ENCODE peak calls at places on chromosomes 16 and 17, in four cellular contexts. F, L, V and M are unnamed samples.

GRCh38 chr16:7221157-7221556 is 111.5 kb upstream of the RBFOX1 start:
- DNase-seq in F (no peak), L (no peak), V (no peak), M (no peak)

GRCh38 chr17:15432807-15433547 is 34.4 kb downstream of the CDRT4 start:
- DNase-seq in F (peak), L (no peak), V (no peak), M (no peak)

GRCh38 chr16:72455743-72456659 is 284.0 kb upstream of the PMFBP1 start:
- DNase-seq in V (peak), L (no peak), F (peak), M (no peak)

GRCh38 chr17:39235555-39236221 is 9.9 kb upstream of the STAC2 start:
- DNase-seq in F (peak), L (peak), V (peak), M (peak)

GRCh38 chr17:67020293-67020766 is 24.0 kb upstream of the CACNG1 start:
- DNase-seq in F (peak), V (peak), L (peak), M (no peak)

GRCh38 chr16:47927330-47927729 is 228.5 kb downstream of the ABCC12 start:
- DNase-seq in F (no peak), L (no peak), V (no peak), M (no peak)

GRCh38 chr16:56424404-56424765 is 960 bp downstream of the AMFR start:
- DNase-seq in F (no peak), V (no peak), L (no peak), M (no peak)

GRCh38 chr16:56534847-56535383 is 15.1 kb upstream of the BBS2 start:
- DNase-seq in V (no peak), F (no peak), L (no peak), M (no peak)

GRCh38 chr16:54630284-54630967 is 300.2 kb upstream of the IRX5 start:
- DNase-seq in V (no peak), F (no peak), L (no peak), M (no peak)

GRCh38 chr17:37824534-37825485 is 80.0 kb upstream of the HNF1B start:
- DNase-seq in V (no peak), L (no peak), F (peak), M (no peak)

GRCh38 chr16:49055824-49056545 is 225.7 kb downstream of the CBLN1 start:
- DNase-seq in V (no peak), F (no peak), L (no peak), M (peak)

GRCh38 chr17:38617074-38617860 is 11.5 kb upstream of the SRCIN1 start:
- DNase-seq in V (no peak), F (no peak), L (no peak), M (peak)

GRCh38 chr16:29910819-29911675 is 10.8 kb downstream of the ASPHD1 start:
- DNase-seq in V (peak), L (no peak), F (no peak), M (no peak)

GRCh38 chr16:28210979-28211505 is 723 bp downstream of the XPO6 start:
- DNase-seq in F (peak), V (peak), L (peak), M (peak)

GRCh38 chr17:40099627-40100418 is 566 bp downstream of the NR1D1 start:
- DNase-seq in F (no peak), V (no peak), L (no peak), M (no peak)

GRCh38 chr16:70656712-70657263 is 10.4 kb downstream of the IL34 start:
- DNase-seq in V (no peak), L (peak), F (peak), M (no peak)

GRCh38 chr16:72222503-72222902 is 50.5 kb upstream of the PMFBP1 start:
- DNase-seq in V (no peak), F (no peak), L (no peak), M (no peak)

GRCh38 chr16:52613508-52613907 is 66.6 kb upstream of the TOX3 start:
- DNase-seq in F (no peak), L (no peak), V (no peak), M (no peak)

GRCh38 chr16:5036228-5037156 is 2.8 kb upstream of the NAGPA start:
- DNase-seq in V (peak), L (no peak), F (peak), M (peak)

GRCh38 chr17:41065829-41066624 is at the start of gene KRTAP2-4:
- DNase-seq in F (peak), L (no peak), V (peak), M (no peak)

GRCh38 chr16:17468611-17469010 is 2.1 kb downstream of the XYLT1 start:
- DNase-seq in L (no peak), V (no peak), F (no peak), M (no peak)

GRCh38 chr17:39934324-39934723 is 6.8 kb downstream of the LRRC3C start:
- DNase-seq in V (no peak), L (no peak), F (peak), M (no peak)

GRCh38 chr16:1929105-1929504 is 10.9 kb upstream of the HS3ST6 start:
- DNase-seq in V (peak), L (peak), F (no peak), M (no peak)

DNA sequence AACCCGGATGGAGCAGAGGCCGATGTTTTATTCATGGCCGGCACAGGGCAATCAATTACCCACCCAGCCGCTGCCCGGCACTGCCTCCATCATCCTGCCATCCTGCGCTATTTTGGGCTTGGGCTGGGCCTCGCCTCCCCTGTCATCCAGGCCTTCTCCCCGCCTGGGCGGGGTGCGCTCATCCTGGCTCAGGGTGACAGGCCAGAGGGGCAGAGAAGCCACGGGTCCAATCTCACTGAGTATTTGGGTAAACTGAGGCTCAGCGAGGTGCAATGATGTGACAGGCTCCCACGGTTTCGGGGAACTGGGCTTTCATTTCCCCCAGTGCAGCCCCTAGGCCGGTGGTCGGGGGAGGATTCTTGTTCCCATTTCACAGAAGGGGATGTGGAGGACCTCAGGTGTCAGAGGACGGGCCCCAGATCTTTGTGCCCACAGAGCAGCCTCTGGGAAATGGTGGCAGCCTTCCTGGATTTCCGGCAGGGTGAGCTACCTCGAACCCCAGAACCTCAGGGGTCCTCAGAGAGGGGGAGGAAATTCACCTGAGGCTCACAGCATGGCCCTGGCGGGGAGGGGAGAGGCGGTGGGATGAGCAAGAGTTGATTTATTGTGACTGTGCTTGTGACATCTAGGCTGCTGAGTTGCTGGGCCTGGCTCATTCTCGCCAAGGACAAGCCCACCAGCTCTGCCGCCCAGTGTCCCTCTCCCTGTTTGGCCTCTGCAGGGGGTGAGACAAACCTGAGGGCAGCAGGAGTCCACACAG is 23.8 kb upstream of the KCNJ12 start:
- DNase-seq in L (no peak), F (no peak), V (no peak), M (no peak)
- TF ChIP-seq FOXJ3 in L (no peak), F (no peak), V (no peak), M (no peak)

GRCh38 chr17:74779948-74780400 is 3.8 kb upstream of the NAT9 start:
- DNase-seq in L (no peak), V (no peak), F (no peak), M (no peak)
- TF ChIP-seq USF2 in L (no peak), V (no peak), F (no peak), M (no peak)

DNA sequence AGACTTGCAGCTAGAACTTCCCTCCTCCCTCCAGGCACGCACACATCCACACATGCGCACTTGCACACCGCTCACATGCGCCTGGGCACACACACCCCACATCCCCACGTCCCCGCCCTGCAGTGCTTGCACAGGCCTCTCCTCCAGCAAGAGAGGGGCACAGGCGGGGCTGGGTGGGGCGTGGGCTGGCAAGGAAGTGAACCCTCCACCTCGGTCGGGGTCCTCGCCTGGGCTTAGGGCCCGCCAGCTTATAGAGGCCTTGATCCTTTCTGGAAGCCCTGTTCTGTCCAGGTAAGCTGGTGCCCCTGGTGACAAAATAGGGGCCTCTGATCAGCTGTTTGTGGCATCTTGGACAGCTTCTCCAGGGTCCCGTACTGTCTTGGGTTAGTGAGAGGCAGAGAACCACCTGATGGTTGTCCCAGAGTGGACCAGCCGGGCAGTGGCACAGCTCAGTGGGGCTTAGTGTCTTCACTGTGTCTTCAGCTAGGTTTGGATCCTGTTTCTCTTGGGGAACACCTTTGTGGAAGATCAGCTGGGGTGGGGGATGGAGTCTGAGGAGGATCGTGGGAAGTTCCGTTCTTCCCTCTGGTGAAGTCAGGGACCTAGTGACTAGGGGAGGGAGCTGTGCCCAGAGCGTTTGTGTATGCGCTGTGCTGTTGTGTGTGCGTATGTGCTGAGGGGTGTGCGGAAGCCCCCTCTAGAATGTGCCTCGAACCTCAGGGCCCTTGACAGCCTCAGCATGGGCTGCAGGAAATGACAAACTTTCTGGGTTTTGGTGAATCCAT is 12.1 kb downstream of the TBX4 start:
- DNase-seq in F (no peak), L (no peak), V (no peak), M (no peak)
- TF ChIP-seq FOXJ3 in F (no peak), L (no peak), V (no peak), M (no peak)

GRCh38 chr17:79742589-79742918 is 11.8 kb downstream of the ENPP7 start:
- DNase-seq in L (no peak), F (no peak), V (no peak), M (no peak)

GRCh38 chr17:79741401-79741750 is 10.6 kb downstream of the ENPP7 start:
- DNase-seq in L (no peak), V (no peak), F (no peak), M (no peak)

GRCh38 chr17:79741751-79742588 is 11.2 kb downstream of the ENPP7 start:
- DNase-seq in V (peak), F (peak), L (peak), M (peak)

GRCh38 chr17:79743614-79744013 is 12.9 kb downstream of the ENPP7 start:
- DNase-seq in L (no peak), V (no peak), F (no peak), M (no peak)

GRCh38 chr17:79742951-79743476 is 12.3 kb downstream of the ENPP7 start:
- DNase-seq in V (no peak), F (peak), L (peak), M (no peak)
- TF ChIP-seq USF2 in V (no peak), F (no peak), L (no peak), M (no peak)

DNA sequence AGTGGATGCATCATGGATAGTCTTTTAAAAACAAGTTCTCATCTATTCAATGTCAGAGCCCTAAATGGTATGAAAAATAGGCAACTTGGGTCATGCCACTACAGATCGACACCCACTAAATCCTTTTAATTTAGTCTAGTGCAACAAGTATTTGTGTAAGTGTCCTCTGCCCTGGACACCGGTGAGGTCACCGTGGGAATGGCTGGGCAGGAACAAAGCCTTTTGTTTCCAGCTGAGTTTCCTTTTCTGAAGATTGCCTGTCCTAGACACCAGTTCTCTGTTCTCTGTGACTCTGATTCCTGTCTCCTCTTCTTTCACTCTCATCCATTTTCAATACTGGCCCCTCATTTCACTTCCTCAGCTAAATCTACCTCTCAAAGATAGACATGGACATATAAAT is 446.5 kb downstream of the MAF start:
- DNase-seq in V (no peak), F (no peak), L (no peak), M (no peak)
- TF ChIP-seq FOXJ3 in V (no peak), F (no peak), L (no peak), M (no peak)

GRCh38 chr17:18027280-18027679 is 11.7 kb downstream of the ATPAF2 start:
- DNase-seq in L (no peak), F (no peak), V (no peak), M (no peak)
- TF ChIP-seq USF2 in L (no peak), F (no peak), V (no peak), M (no peak)

GRCh38 chr17:58351710-58352017 is 337 bp downstream of the SUPT4H1 start:
- DNase-seq in F (no peak), L (no peak), V (no peak), M (no peak)
- TF ChIP-seq FOXJ3 in F (no peak), L (no peak), V (no peak), M (no peak)

GRCh38 chr17:47618416-47618815 is 31.3 kb upstream of the KPNB1 start:
- DNase-seq in L (no peak), V (no peak), F (peak), M (no peak)

GRCh38 chr17:47624727-47625068 is 25.0 kb upstream of the KPNB1 start:
- DNase-seq in V (no peak), L (no peak), F (no peak), M (no peak)

GRCh38 chr17:47620503-47621245 is 29.0 kb upstream of the KPNB1 start:
- DNase-seq in F (peak), V (no peak), L (no peak), M (no peak)

GRCh38 chr17:47622179-47622549 is 27.6 kb upstream of the KPNB1 start:
- DNase-seq in F (no peak), V (no peak), L (no peak), M (no peak)

GRCh38 chr17:47621293-47622178 is 28.2 kb upstream of the KPNB1 start:
- DNase-seq in L (no peak), V (no peak), F (no peak), M (peak)
- TF ChIP-seq USF2 in L (no peak), V (no peak), F (no peak), M (no peak)